ENCODE peak calls at places on chromosomes 16 and 17, in six cellular contexts. One of them, this sample, is unnamed.

GRCh38 chr16:47426806-47427205 is 34.1 kb downstream of the ITFG1 start:
- DNase-seq in tibial nerve: no peak
- DNase-seq in AG09319: no peak
- DNase-seq in IMR-90: no peak
- DNase-seq in psoas muscle: no peak
- DNase-seq in A549: no peak
- DNase-seq in this sample: no peak

GRCh38 chr16:67000384-67001158 is 12.2 kb downstream of the CES4A start:
- DNase-seq in tibial nerve: peak
- DNase-seq in A549: peak
- DNase-seq in AG09319: no peak
- DNase-seq in IMR-90: no peak
- DNase-seq in psoas muscle: peak
- DNase-seq in this sample: no peak

GRCh38 chr16:62720651-62721050 is 684.4 kb upstream of the CDH8 start:
- DNase-seq in AG09319: no peak
- DNase-seq in A549: no peak
- DNase-seq in IMR-90: no peak
- DNase-seq in psoas muscle: no peak
- DNase-seq in tibial nerve: no peak
- DNase-seq in this sample: no peak

GRCh38 chr16:55933038-55933437 is 57.9 kb upstream of the CES5A start:
- DNase-seq in tibial nerve: no peak
- DNase-seq in IMR-90: no peak
- DNase-seq in AG09319: no peak
- DNase-seq in psoas muscle: no peak
- DNase-seq in A549: no peak
- DNase-seq in this sample: no peak

GRCh38 chr17:36034127-36034526 is 16.4 kb upstream of the CCL23 start:
- DNase-seq in psoas muscle: no peak
- DNase-seq in AG09319: no peak
- DNase-seq in IMR-90: no peak
- DNase-seq in A549: no peak
- DNase-seq in tibial nerve: no peak
- DNase-seq in this sample: no peak

GRCh38 chr17:28057731-28058246 is 15.3 kb downstream of the NLK start:
- DNase-seq in A549: no peak
- DNase-seq in IMR-90: peak
- DNase-seq in AG09319: no peak
- DNase-seq in psoas muscle: no peak
- DNase-seq in tibial nerve: no peak
- DNase-seq in this sample: no peak

GRCh38 chr17:45371414-45372324 is 54.8 kb upstream of the MAP3K14 start:
- DNase-seq in A549: peak
- DNase-seq in psoas muscle: peak
- DNase-seq in IMR-90: peak
- DNase-seq in tibial nerve: peak
- DNase-seq in AG09319: peak
- DNase-seq in this sample: peak

GRCh38 chr16:6937641-6938040 is 395.0 kb upstream of the RBFOX1 start:
- DNase-seq in tibial nerve: no peak
- DNase-seq in IMR-90: no peak
- DNase-seq in A549: no peak
- DNase-seq in psoas muscle: no peak
- DNase-seq in AG09319: no peak
- DNase-seq in this sample: no peak

GRCh38 chr17:63096426-63096825 is 130.4 kb downstream of the TANC2 start:
- DNase-seq in IMR-90: peak
- DNase-seq in A549: no peak
- DNase-seq in AG09319: peak
- DNase-seq in tibial nerve: no peak
- DNase-seq in psoas muscle: no peak
- DNase-seq in this sample: no peak

GRCh38 chr16:70656712-70657263 is 10.4 kb downstream of the IL34 start:
- DNase-seq in psoas muscle: no peak
- DNase-seq in IMR-90: no peak
- DNase-seq in A549: no peak
- DNase-seq in AG09319: no peak
- DNase-seq in tibial nerve: no peak
- DNase-seq in this sample: no peak

GRCh38 chr17:61349350-61349749 is 50.3 kb upstream of the TBX2 start:
- DNase-seq in AG09319: no peak
- DNase-seq in A549: no peak
- DNase-seq in tibial nerve: no peak
- DNase-seq in psoas muscle: no peak
- DNase-seq in IMR-90: no peak
- DNase-seq in this sample: no peak

GRCh38 chr17:4004517-4005295 is 40.5 kb upstream of the ATP2A3 start:
- DNase-seq in IMR-90: no peak
- DNase-seq in psoas muscle: peak
- DNase-seq in tibial nerve: no peak
- DNase-seq in A549: peak
- DNase-seq in AG09319: no peak
- DNase-seq in this sample: no peak

GRCh38 chr17:12789075-12789975 is at the start of gene ARHGAP44:
- DNase-seq in AG09319: peak
- DNase-seq in tibial nerve: peak
- DNase-seq in IMR-90: peak
- DNase-seq in psoas muscle: peak
- DNase-seq in A549: peak
- DNase-seq in this sample: no peak

GRCh38 chr16:48014349-48015135 is 141.3 kb downstream of the ABCC12 start:
- DNase-seq in AG09319: no peak
- DNase-seq in IMR-90: peak
- DNase-seq in A549: peak
- DNase-seq in psoas muscle: no peak
- DNase-seq in tibial nerve: no peak
- DNase-seq in this sample: peak

GRCh38 chr17:29576214-29577008 is 7.9 kb downstream of the TP53I13 start:
- DNase-seq in IMR-90: no peak
- DNase-seq in A549: no peak
- DNase-seq in psoas muscle: no peak
- DNase-seq in AG09319: no peak
- DNase-seq in tibial nerve: no peak
- DNase-seq in this sample: no peak

GRCh38 chr17:35666967-35667552 is 64.4 kb upstream of the RASL10B start:
- DNase-seq in IMR-90: peak
- DNase-seq in A549: no peak
- DNase-seq in psoas muscle: no peak
- DNase-seq in AG09319: no peak
- DNase-seq in tibial nerve: no peak
- DNase-seq in this sample: no peak

GRCh38 chr17:10875984-10876555 is 38.2 kb upstream of the PIRT start:
- DNase-seq in AG09319: no peak
- DNase-seq in A549: peak
- DNase-seq in tibial nerve: peak
- DNase-seq in psoas muscle: peak
- DNase-seq in IMR-90: peak
- DNase-seq in this sample: peak

GRCh38 chr16:79134300-79134699 is 466.2 kb downstream of the MAF start:
- DNase-seq in A549: no peak
- DNase-seq in psoas muscle: no peak
- DNase-seq in tibial nerve: no peak
- DNase-seq in AG09319: no peak
- DNase-seq in IMR-90: no peak
- DNase-seq in this sample: no peak

GRCh38 chr16:22206847-22207714 is 1.0 kb downstream of the EEF2K start:
- DNase-seq in psoas muscle: peak
- DNase-seq in tibial nerve: peak
- DNase-seq in AG09319: no peak
- DNase-seq in IMR-90: peak
- DNase-seq in A549: peak
- DNase-seq in this sample: no peak

GRCh38 chr16:69180011-69180338 is 7.0 kb upstream of the SNTB2 start:
- DNase-seq in AG09319: no peak
- DNase-seq in psoas muscle: no peak
- DNase-seq in tibial nerve: no peak
- DNase-seq in A549: no peak
- DNase-seq in IMR-90: no peak
- DNase-seq in this sample: no peak

GRCh38 chr16:60907645-60908044 is 1128.6 kb downstream of the CDH8 start:
- DNase-seq in psoas muscle: no peak
- DNase-seq in A549: no peak
- DNase-seq in IMR-90: no peak
- DNase-seq in AG09319: no peak
- DNase-seq in tibial nerve: no peak
- DNase-seq in this sample: no peak

GRCh38 chr16:5073279-5073629 is 1.6 kb downstream of the ALG1 start:
- DNase-seq in IMR-90: peak
- DNase-seq in AG09319: no peak
- DNase-seq in tibial nerve: no peak
- DNase-seq in psoas muscle: no peak
- DNase-seq in A549: no peak
- DNase-seq in this sample: no peak

GRCh38 chr17:67639555-67639954 is 78.2 kb upstream of the NOL11 start:
- DNase-seq in tibial nerve: no peak
- DNase-seq in A549: no peak
- DNase-seq in psoas muscle: no peak
- DNase-seq in IMR-90: no peak
- DNase-seq in AG09319: no peak
- DNase-seq in this sample: no peak

GRCh38 chr16:68884867-68885266 is 41.5 kb downstream of the TANGO6 start:
- DNase-seq in tibial nerve: no peak
- DNase-seq in IMR-90: no peak
- DNase-seq in AG09319: no peak
- DNase-seq in A549: no peak
- DNase-seq in psoas muscle: no peak
- DNase-seq in this sample: no peak

GRCh38 chr17:47636273-47637030 is 13.3 kb upstream of the KPNB1 start:
- DNase-seq in IMR-90: no peak
- DNase-seq in A549: no peak
- DNase-seq in tibial nerve: no peak
- DNase-seq in AG09319: no peak
- DNase-seq in psoas muscle: no peak
- DNase-seq in this sample: no peak

GRCh38 chr17:45302649-45303173 is 14.1 kb downstream of the MAP3K14 start:
- DNase-seq in tibial nerve: peak
- DNase-seq in psoas muscle: no peak
- DNase-seq in A549: no peak
- DNase-seq in IMR-90: peak
- DNase-seq in AG09319: no peak
- DNase-seq in this sample: no peak

GRCh38 chr17:42857389-42857788 is 6.4 kb downstream of the AOC3 start:
- DNase-seq in tibial nerve: no peak
- DNase-seq in A549: no peak
- DNase-seq in IMR-90: no peak
- DNase-seq in psoas muscle: no peak
- DNase-seq in AG09319: no peak
- DNase-seq in this sample: no peak

GRCh38 chr17:31390748-31391495 is 553 bp upstream of the RAB11FIP4 start:
- DNase-seq in AG09319: no peak
- DNase-seq in IMR-90: no peak
- DNase-seq in psoas muscle: no peak
- DNase-seq in tibial nerve: no peak
- DNase-seq in A549: no peak
- DNase-seq in this sample: no peak
- TF ChIP-seq CTCF in AG09319: no peak
- TF ChIP-seq CTCF in IMR-90: no peak
- TF ChIP-seq CTCF in psoas muscle: no peak
- TF ChIP-seq CTCF in tibial nerve: no peak
- TF ChIP-seq CTCF in A549: no peak
- TF ChIP-seq CTCF in this sample: no peak

DNA sequence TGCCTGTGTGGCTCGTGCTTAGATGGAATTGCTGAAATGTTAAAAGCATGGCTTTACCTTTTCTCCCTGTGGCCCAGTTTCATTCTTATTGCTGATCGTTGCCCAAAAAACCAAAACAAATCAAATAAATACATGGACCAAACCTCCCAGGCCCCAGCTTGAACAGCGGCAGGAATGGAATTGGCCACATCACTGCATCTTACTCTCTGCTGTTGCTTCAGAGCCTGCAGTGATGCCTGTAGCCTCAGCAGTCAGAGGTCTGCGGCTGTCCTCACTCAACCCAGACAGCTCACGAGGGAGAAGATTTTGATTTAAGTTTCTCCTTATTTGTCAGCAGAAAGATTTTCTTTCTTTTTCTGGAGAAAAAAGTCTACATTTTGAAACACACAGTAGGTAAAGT is 91.5 kb downstream of the NPIPB11 start:
- DNase-seq in AG09319: no peak
- DNase-seq in tibial nerve: no peak
- DNase-seq in IMR-90: peak
- DNase-seq in psoas muscle: no peak
- DNase-seq in A549: no peak
- DNase-seq in this sample: no peak
- TF ChIP-seq CTCF in AG09319: no peak
- TF ChIP-seq CTCF in tibial nerve: no peak
- TF ChIP-seq CTCF in IMR-90: no peak
- TF ChIP-seq CTCF in psoas muscle: no peak
- TF ChIP-seq CTCF in A549: no peak
- TF ChIP-seq CTCF in this sample: no peak

DNA sequence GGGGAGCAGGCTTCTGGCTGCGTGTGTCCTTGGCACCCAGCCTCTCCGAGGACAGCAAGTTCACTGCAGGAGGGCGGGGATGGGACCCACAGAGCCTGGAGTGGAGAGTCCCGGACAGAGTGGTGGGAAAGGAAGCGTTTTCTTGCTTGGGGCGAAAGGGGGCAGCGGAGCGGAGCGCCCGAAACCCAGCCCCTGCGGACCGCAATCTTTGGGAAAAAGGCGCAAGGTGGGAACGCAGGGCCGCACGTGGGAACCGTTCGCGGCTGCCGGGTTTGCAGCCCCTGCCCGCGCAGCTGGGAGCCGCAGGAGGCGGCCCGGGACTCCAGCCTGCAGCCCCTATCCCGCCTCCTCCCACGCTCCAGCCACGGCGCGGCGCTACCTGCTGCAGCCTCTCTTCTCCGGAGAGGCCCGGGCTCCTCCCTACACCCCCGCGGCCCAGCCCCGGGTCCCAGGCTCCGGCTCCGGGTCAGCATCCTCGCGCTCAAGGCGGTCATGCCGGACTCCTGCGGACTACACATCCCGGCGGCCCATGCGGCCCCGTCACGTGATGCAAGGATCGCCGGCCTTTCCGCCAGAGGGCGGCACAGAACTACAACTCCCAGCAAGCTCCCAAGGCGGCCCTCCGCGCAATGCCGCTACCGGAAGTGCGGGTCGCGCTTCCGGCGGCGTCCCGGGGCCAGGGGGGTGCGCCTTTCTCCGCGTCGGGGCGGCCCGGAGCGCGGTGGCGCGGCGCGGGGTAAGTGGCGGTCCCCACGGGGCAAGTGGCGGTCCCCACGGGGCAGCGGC is at the start of the genes NTHL1 and TSC2:
- DNase-seq in tibial nerve: peak
- DNase-seq in A549: peak
- DNase-seq in AG09319: peak
- DNase-seq in psoas muscle: peak
- DNase-seq in IMR-90: peak
- DNase-seq in this sample: peak
- TF ChIP-seq CTCF in tibial nerve: peak
- TF ChIP-seq CTCF in A549: peak
- TF ChIP-seq CTCF in AG09319: peak
- TF ChIP-seq CTCF in psoas muscle: peak
- TF ChIP-seq CTCF in IMR-90: peak
- TF ChIP-seq CTCF in this sample: no peak

DNA sequence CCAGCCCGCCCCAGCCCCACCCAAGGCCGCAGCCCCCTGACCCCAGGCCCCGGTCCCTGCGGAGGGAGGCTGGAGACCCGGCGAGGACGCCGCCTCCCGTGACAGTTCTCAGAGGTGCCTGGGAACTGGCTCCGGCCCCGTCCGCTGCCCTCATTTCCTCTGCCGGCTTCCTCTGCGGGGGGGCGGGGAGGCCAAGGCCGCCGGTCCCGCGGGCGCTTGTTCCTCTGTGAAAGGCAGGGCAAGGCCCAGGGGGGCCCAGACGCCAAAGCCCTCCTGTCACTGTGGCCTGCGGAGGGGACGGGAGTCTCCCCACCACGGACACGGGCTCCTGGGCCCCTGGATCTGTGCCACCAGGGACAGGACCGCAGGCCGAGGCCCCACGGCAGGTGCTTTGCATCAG is 5.0 kb upstream of the PVALEF start:
- DNase-seq in AG09319: no peak
- DNase-seq in A549: no peak
- DNase-seq in tibial nerve: no peak
- DNase-seq in IMR-90: no peak
- DNase-seq in psoas muscle: peak
- DNase-seq in this sample: no peak
- TF ChIP-seq CTCF in AG09319: no peak
- TF ChIP-seq CTCF in A549: no peak
- TF ChIP-seq CTCF in tibial nerve: no peak
- TF ChIP-seq CTCF in IMR-90: no peak
- TF ChIP-seq CTCF in psoas muscle: no peak
- TF ChIP-seq CTCF in this sample: no peak

This sample was measured in Panc1.